ENCODE peak calls at places on chromosomes 6 and 20, in five cellular contexts. P, G, R, F and N are unnamed samples.

GRCh38 chr6:169663468-169663867 is 38.4 kb downstream of the WDR27 start:
- DNase-seq in P (no peak), G (no peak), R (no peak), F (no peak), N (peak; percentile 81)

GRCh38 chr20:21396921-21397340 is 395 bp downstream of the NKX2-4 start:
- DNase-seq in P (no peak), G (no peak), R (no peak), F (no peak), N (no peak)

GRCh38 chr6:144390202-144390601 is 105.1 kb downstream of the UTRN start:
- DNase-seq in P (no peak), G (no peak), R (no peak), F (no peak), N (no peak)

GRCh38 chr6:16450285-16450684 is 211.9 kb downstream of the GMPR start:
- DNase-seq in P (no peak), G (no peak), R (no peak), F (no peak), N (no peak)

GRCh38 chr6:149140137-149140909 is 177.2 kb upstream of the TAB2 start:
- DNase-seq in P (peak; percentile 69), G (no peak), R (no peak), F (no peak), N (no peak)

GRCh38 chr20:64047968-64048401 is 1.5 kb downstream of the SOX18 start:
- DNase-seq in P (no peak), G (no peak), R (no peak), F (no peak), N (no peak)

GRCh38 chr20:52105573-52106422 is 85.8 kb downstream of the ZFP64 start:
- DNase-seq in P (no peak), G (no peak), R (peak; percentile 14), F (peak; percentile 50), N (no peak)

GRCh38 chr20:61957961-61958715 is 107.5 kb downstream of the TAF4 start:
- DNase-seq in P (peak; percentile 28), G (no peak), R (no peak), F (no peak), N (no peak)

GRCh38 chr6:41634657-41635056 is 3.6 kb upstream of the MDFI start:
- DNase-seq in P (peak; percentile 60), G (no peak), R (no peak), F (no peak), N (no peak)

GRCh38 chr6:13766201-13766634 is 48.1 kb downstream of the MCUR1 start:
- DNase-seq in P (no peak), G (no peak), R (no peak), F (peak; percentile 37), N (no peak)

GRCh38 chr20:58694241-58695083 is 1.9 kb downstream of the NPEPL1 start:
- DNase-seq in P (no peak), G (no peak), R (no peak), F (no peak), N (no peak)

GRCh38 chr6:120608826-120609225 is 725.5 kb downstream of the TBC1D32 start:
- DNase-seq in P (no peak), G (no peak), R (no peak), F (peak; percentile 41), N (no peak)

GRCh38 chr20:17226410-17227198 is at the start of gene PCSK2:
- DNase-seq in P (peak; percentile 51), G (no peak), R (no peak), F (no peak), N (no peak)

GRCh38 chr6:156848123-156848522 is 70.9 kb downstream of the ARID1B start:
- DNase-seq in P (no peak), G (no peak), R (no peak), F (no peak), N (no peak)

GRCh38 chr6:45637611-45638257 is 260.0 kb upstream of the SUPT3H start:
- DNase-seq in P (no peak), G (no peak), R (no peak), F (peak; percentile 36), N (no peak)

GRCh38 chr20:20225325-20225724 is 142.6 kb upstream of the INSM1 start:
- DNase-seq in P (no peak), G (no peak), R (no peak), F (no peak), N (no peak)

GRCh38 chr20:40010483-40010882 is 678.6 kb downstream of the MAFB start:
- DNase-seq in P (no peak), G (no peak), R (no peak), F (no peak), N (no peak)

GRCh38 chr20:26167499-26167898 is 470.8 kb upstream of the ZNF337 start:
- DNase-seq in P (no peak), G (no peak), R (no peak), F (peak; percentile 27), N (no peak)

GRCh38 chr20:6533828-6534388 is 233.6 kb upstream of the BMP2 start:
- DNase-seq in P (no peak), G (no peak), R (no peak), F (peak; percentile 35), N (no peak)

GRCh38 chr6:31878761-31879542 is at the start of gene SLC44A4:
- DNase-seq in P (no peak), G (no peak), R (no peak), F (peak; percentile 34), N (no peak)

GRCh38 chr6:484086-484728 is 92.7 kb downstream of the IRF4 start:
- DNase-seq in P (no peak), G (no peak), R (no peak), F (no peak), N (no peak)

GRCh38 chr20:63312690-63313348 is 19.8 kb downstream of the COL20A1 start:
- DNase-seq in P (peak; percentile 36), G (no peak), R (no peak), F (no peak), N (no peak)

GRCh38 chr6:116246089-116246488 is 7.8 kb downstream of the TSPYL4 start:
- DNase-seq in P (no peak), G (no peak), R (no peak), F (no peak), N (no peak)

GRCh38 chr6:42404494-42404893 is 47.2 kb downstream of the TRERF1 start:
- DNase-seq in P (no peak), G (no peak), R (no peak), F (peak; percentile 90), N (no peak)

GRCh38 chr6:132464538-132465256 is 48.2 kb downstream of the STX7 start:
- DNase-seq in P (no peak), G (no peak), R (no peak), F (peak; percentile 37), N (no peak)

GRCh38 chr6:74114428-74114827 is 418.4 kb downstream of the CD109 start:
- DNase-seq in P (no peak), G (no peak), R (no peak), F (no peak), N (no peak)

GRCh38 chr20:57662313-57663240 is 42.4 kb upstream of the ZBP1 start:
- DNase-seq in P (peak; percentile 71), G (no peak), R (no peak), F (no peak), N (no peak)

GRCh38 chr6:161498881-161499280 is 225.0 kb upstream of the AGPAT4 start:
- DNase-seq in P (no peak), G (no peak), R (no peak), F (no peak), N (no peak)

GRCh38 chr6:161503570-161503969 is 229.7 kb upstream of the AGPAT4 start:
- DNase-seq in P (no peak), G (no peak), R (no peak), F (no peak), N (no peak)

GRCh38 chr6:161493731-161494130 is 219.9 kb upstream of the AGPAT4 start:
- DNase-seq in P (no peak), G (no peak), R (no peak), F (no peak), N (no peak)

GRCh38 chr6:161496941-161497340 is 223.1 kb upstream of the AGPAT4 start:
- DNase-seq in P (no peak), G (no peak), R (no peak), F (no peak), N (no peak)

DNA sequence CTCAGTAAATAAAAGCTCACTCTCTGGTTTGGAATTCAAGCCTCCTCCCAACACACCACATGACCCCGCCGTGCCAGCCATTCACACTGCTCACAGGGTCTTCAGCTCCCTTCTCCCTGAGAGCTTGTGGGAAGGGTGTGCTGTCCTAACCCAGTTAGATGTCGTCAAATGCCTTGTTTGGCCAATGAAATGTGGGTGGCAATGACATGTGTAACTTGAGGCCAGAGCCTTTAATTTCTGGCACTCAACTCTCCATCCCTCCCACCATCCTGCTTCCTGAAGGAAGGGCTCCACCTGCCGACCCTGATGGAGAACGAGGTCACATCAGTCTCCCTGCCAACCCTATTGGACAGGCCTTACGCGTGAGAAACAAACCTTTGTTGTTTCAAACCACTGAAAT is 224.5 kb upstream of the AGPAT4 start:
- DNase-seq in P (no peak), G (no peak), R (no peak), F (peak; percentile 77), N (no peak)
- TF ChIP-seq CTCF in P (no peak), G (no peak), R (no peak), F (peak; percentile 81), N (no peak)

DNA sequence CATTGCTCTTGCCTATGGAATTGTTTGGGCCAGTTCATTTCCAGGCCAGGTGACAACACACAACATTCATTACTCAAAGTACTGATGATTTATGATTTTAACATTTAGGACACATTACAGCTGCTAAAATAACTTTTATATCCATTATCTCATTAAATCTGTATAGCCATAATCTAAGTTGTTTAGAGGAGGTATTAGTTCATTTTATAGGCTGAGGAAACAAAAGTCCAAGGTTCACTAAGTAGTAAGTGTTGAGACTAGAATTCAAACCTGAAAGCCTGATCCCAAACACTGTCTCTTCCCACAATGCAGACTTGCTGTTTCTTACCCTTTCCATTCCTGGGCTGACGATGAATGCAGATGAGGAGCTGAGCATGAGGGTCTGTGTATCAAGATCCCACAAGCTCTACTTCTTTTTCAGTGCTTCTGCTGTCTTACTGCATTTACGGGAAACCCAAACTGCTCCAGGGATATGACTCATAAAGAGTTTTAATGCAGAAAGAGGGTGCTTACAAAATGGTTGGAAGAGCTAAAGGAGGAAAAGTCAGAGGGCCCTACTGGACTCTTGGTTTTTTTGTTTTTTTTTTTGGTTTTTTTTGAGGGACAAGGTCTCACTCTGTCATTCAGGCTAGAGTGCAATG is 17.9 kb downstream of the TENT5A start:
- DNase-seq in P (no peak), G (no peak), R (no peak), F (peak; percentile 33), N (no peak)
- TF ChIP-seq CTCF in P (no peak), G (no peak), R (no peak), F (no peak), N (no peak)

GRCh38 chr6:18564775-18565174 is 177.6 kb downstream of the RNF144B start:
- DNase-seq in P (no peak), G (no peak), R (no peak), F (no peak), N (no peak)
- TF ChIP-seq CTCF in P (no peak), G (no peak), R (no peak), F (no peak), N (no peak)

DNA sequence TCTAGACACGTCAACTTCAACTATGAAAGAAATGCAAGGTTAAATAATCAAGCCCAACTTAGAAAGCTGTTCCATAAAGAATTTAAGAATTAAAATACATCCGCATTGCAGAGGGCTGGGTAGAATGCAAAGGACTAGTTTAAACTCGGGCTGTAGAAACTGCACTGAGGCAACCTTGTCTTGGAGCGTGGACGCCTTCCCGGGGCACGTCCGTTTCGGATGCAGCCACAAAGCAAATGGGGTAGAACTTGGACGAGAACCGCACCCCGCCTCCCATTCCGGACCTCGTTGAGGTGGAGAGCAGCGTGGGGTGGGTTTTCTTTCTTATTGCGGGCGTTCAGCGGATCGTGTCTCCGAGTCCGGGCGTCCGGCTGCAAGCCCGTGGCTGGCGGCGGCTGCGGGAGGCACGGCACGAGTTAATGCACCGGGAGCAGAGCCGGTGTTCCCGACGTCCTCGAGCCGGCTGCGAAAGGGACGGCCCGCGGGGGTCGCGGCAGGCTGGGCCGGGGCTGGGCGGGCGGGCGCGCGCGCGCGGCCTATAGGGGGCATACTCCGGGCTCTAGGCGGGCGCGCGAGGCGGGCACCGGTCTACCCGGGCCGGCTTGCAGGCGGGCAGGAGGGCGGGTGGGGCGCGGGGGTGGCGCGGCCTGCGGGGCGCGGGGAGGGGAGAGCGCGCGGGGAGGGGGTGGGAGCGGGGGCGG is 2.0 kb downstream of the JARID2 start:
- DNase-seq in P (peak; percentile 92), G (peak; percentile 60), R (peak; percentile 72), F (peak; percentile 37), N (no peak)
- TF ChIP-seq CTCF in P (no peak), G (peak; percentile 16), R (peak; percentile 38), F (peak; percentile 8), N (peak; percentile 59)